ENCODE peak calls at places on chromosomes 6 and 20, in nine cellular contexts. T is gastrocnemius medialis, U is HepG2, H is prostate gland, V is ovary, G is GM12878, O is body of pancreas, C is IMR-90, W is A549. P is an unnamed sample.

GRCh38 chr6:51049983-51050877 is 231.6 kb downstream of the TFAP2B start:
- DNase-seq in G (no peak), H (no peak), C (no peak), O (no peak), W (no peak), T (no peak), U (no peak), V (no peak), P (no peak)

GRCh38 chr20:57389695-57390603 is 1.2 kb upstream of the RBM38 start:
- DNase-seq in U (no peak), W (no peak), H (no peak), O (no peak), C (no peak), T (peak), V (peak), G (no peak), P (peak)

GRCh38 chr20:42110301-42110700 is 492.1 kb upstream of the CHD6 start:
- DNase-seq in T (no peak), G (no peak), W (no peak), U (no peak), V (no peak), O (no peak), C (no peak), H (no peak), P (no peak)

GRCh38 chr6:166544294-166544605 is 42.2 kb downstream of the RAMACL start:
- DNase-seq in U (no peak), O (no peak), C (no peak), G (no peak), V (no peak), T (no peak), H (no peak), W (no peak), P (no peak)

GRCh38 chr20:54649511-54649962 is 174.1 kb downstream of the DOK5 start:
- DNase-seq in U (peak), V (peak), H (peak), G (no peak), T (peak), C (peak), O (peak), W (peak), P (peak)

GRCh38 chr6:44446626-44447297 is 59.3 kb downstream of the CDC5L start:
- DNase-seq in T (no peak), U (peak), V (no peak), O (no peak), G (no peak), H (no peak), W (no peak), C (peak), P (no peak)

GRCh38 chr20:6142348-6142993 is 19.6 kb upstream of the FERMT1 start:
- DNase-seq in C (peak), V (peak), O (peak), H (peak), G (peak), T (no peak), U (peak), W (peak), P (no peak)

GRCh38 chr20:34951652-34952051 is 4.0 kb downstream of the GSS start:
- DNase-seq in U (no peak), W (no peak), T (peak), H (no peak), C (no peak), O (no peak), V (no peak), G (no peak), P (no peak)

GRCh38 chr6:7532232-7532631 is 9.2 kb upstream of the DSP start:
- DNase-seq in O (peak), H (peak), C (no peak), T (no peak), W (no peak), V (no peak), U (no peak), G (no peak), P (no peak)

GRCh38 chr6:156250593-156250992 is 526.6 kb upstream of the ARID1B start:
- DNase-seq in V (no peak), C (peak), U (no peak), O (no peak), W (no peak), H (no peak), T (no peak), G (no peak), P (no peak)

GRCh38 chr6:157258878-157259277 is 64.4 kb downstream of the TMEM242 start:
- DNase-seq in H (no peak), U (no peak), G (no peak), W (no peak), T (no peak), O (no peak), V (no peak), C (no peak), P (no peak)

GRCh38 chr6:153435787-153436186 is 304.7 kb upstream of the RGS17 start:
- DNase-seq in V (no peak), C (no peak), U (no peak), G (no peak), T (no peak), W (no peak), H (no peak), O (no peak), P (no peak)

GRCh38 chr20:38167851-38168760 is 3.0 kb upstream of the TGM2 start:
- DNase-seq in V (peak), W (peak), T (peak), C (peak), G (no peak), U (peak), O (peak), H (no peak), P (peak)

GRCh38 chr20:47765715-47766594 is 19.3 kb downstream of the SULF2 start:
- DNase-seq in T (no peak), G (no peak), V (no peak), O (no peak), U (no peak), W (no peak), C (no peak), H (no peak), P (no peak)

GRCh38 chr20:16518068-16518783 is 55.0 kb downstream of the KIF16B start:
- DNase-seq in V (no peak), C (peak), T (peak), O (peak), H (peak), U (peak), G (no peak), W (peak), P (no peak)

GRCh38 chr6:141195251-141195832 is 937.4 kb upstream of the GJE1 start:
- DNase-seq in G (no peak), W (no peak), T (no peak), U (peak), O (no peak), C (no peak), V (no peak), H (no peak), P (no peak)

GRCh38 chr20:63873477-63873971 is 8.5 kb downstream of the TPD52L2 start:
- DNase-seq in V (no peak), W (no peak), G (no peak), H (no peak), U (no peak), C (peak), O (no peak), T (peak), P (peak)

GRCh38 chr6:71510057-71510713 is 221.6 kb downstream of the OGFRL1 start:
- DNase-seq in O (peak), V (peak), U (peak), G (no peak), C (peak), W (peak), T (peak), H (peak), P (peak)

GRCh38 chr6:35027807-35028206 is 113.3 kb downstream of the TCP11 start:
- DNase-seq in H (peak), C (no peak), O (no peak), W (no peak), V (no peak), G (no peak), U (no peak), T (no peak), P (no peak)

GRCh38 chr6:12749531-12750379 is 33.2 kb downstream of the PHACTR1 start:
- DNase-seq in O (no peak), T (no peak), C (no peak), G (no peak), V (no peak), H (no peak), U (no peak), W (no peak), P (no peak)

GRCh38 chr20:11120451-11120850 is 446.7 kb upstream of the JAG1 start:
- DNase-seq in W (no peak), V (no peak), H (no peak), G (no peak), O (no peak), T (no peak), U (no peak), C (no peak), P (no peak)

GRCh38 chr6:11479296-11479695 is 58.3 kb upstream of the TMEM170B start:
- DNase-seq in C (no peak), V (no peak), H (no peak), T (no peak), W (no peak), G (no peak), O (no peak), U (no peak), P (no peak)

GRCh38 chr20:48841861-48842529 is 14.2 kb upstream of the PREX1 start:
- DNase-seq in T (no peak), V (no peak), G (no peak), U (no peak), W (peak), H (no peak), C (peak), O (no peak), P (no peak)

GRCh38 chr20:44215125-44215524 is 4.6 kb upstream of the OSER1 start:
- DNase-seq in W (peak), H (peak), V (peak), C (peak), T (peak), U (peak), G (no peak), O (peak), P (peak)

DNA sequence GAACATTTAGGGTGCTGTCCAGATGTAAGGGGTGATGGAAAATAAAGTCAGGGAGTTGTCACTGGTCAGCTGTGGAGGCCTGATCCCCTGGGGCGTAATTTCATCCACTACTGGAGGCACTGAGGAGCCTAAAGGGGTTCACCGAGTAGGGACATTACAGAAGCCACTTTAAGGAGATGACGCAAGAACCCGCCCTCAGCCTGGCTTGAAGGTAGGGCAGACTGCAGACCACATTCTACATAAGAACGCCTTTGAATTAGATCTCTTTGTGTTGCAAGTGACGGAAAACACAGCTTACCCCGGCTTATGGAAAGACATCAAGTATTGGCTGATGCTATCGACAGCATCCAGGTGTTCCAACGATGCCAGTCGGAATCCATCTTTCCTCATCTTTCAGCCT is 462.7 kb upstream of the CDH4 start:
- DNase-seq in U (no peak), W (no peak), H (no peak), C (no peak), O (no peak), T (no peak), V (no peak), G (no peak), P (no peak)
- H3K4me3 ChIP-seq in U (no peak), W (no peak), H (no peak), C (no peak), O (no peak), T (no peak), V (no peak), G (no peak), P (no peak)

DNA sequence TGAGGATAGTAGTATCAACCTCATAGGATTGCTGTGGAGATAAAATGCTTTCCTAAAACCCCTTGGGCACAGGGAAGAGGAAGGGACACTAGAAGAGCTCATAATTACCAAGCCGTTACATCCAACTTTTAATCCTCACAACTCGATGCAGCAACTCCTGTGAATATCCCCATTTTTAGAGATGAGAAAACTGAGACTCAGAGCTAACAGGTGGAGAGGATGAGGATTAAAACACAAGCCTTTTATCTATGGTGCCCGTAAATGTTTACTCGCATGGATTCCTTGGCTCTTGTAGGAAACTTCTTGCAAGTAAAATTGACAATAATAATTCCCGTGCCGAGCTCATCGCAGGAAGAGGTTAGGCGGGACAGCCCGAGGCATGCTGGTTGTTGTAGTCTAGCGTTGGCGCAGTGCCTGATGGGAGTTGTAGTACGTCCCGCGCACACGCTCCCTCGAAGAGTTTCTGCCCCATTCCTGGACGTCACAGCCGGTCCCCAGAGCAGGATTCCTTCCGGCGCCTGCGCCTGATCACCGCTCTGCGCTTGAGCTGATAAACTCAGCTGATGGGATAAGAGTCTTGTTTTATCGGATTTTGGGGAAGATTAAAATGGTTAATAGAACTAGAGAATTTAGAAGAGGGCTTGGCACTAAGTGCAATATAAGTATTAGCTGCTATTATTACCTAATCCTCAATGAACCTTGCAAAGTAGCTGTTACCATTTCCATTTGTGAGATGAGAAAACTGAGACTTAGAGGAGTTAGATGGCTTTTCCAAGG is 2.8 kb upstream of the UBE2V1 start:
- DNase-seq in T (peak), G (peak), W (peak), C (peak), U (peak), V (peak), O (peak), H (peak), P (peak)
- TF ChIP-seq POLR2A in T (peak), G (peak), W (peak), C (no peak), U (peak), V (no peak), O (no peak), H (peak), P (no peak)

DNA sequence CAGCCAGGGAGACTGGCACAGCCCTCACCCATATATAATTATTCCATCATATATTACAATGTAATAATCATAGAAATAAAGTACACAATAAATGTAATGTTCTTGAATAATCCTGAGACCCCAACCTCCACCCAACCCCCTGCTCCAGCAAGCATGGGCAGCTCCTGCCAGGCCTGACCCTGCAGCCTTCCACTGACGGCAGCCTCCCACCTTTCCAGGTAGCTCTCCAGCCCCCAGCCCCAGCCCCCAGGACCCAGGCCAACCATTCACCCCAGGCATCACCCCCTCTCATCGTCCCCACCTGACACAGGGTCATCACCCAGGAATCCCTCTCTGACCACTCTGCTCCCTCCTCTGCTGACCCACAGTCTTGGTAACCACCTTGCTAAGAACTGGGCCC is 14.6 kb downstream of the TFEB start:
- DNase-seq in O (no peak), V (no peak), T (no peak), H (no peak), W (no peak), U (no peak), C (no peak), G (no peak), P (no peak)
- H3K4me3 ChIP-seq in O (no peak), V (no peak), T (no peak), H (no peak), W (no peak), U (no peak), C (no peak), G (peak), P (no peak)

GRCh38 chr6:73566954-73567591 is 46.2 kb upstream of the EEF1A1 start:
- DNase-seq in H (no peak), U (peak), C (peak), G (no peak), T (peak), V (peak), O (peak), W (peak), P (peak)
- TF ChIP-seq POLR2A in H (no peak), U (peak), C (no peak), G (no peak), T (no peak), V (no peak), O (no peak), W (no peak), P (no peak)

GRCh38 chr6:111861321-111861938 is 11.8 kb downstream of the FYN start:
- DNase-seq in O (no peak), H (no peak), C (no peak), T (no peak), W (no peak), G (no peak), U (no peak), V (no peak), P (no peak)
- H3K4me3 ChIP-seq in O (no peak), H (no peak), C (no peak), T (no peak), W (no peak), G (no peak), U (no peak), V (no peak), P (no peak)

GRCh38 chr20:31475032-31475431 is at the start of the genes DEFB124 and REM1:
- DNase-seq in V (peak), G (no peak), U (no peak), C (no peak), H (no peak), O (no peak), T (no peak), W (no peak), P (peak)
- TF ChIP-seq POLR2A in V (no peak), G (no peak), U (no peak), C (no peak), H (no peak), O (no peak), T (no peak), W (no peak), P (no peak)

DNA sequence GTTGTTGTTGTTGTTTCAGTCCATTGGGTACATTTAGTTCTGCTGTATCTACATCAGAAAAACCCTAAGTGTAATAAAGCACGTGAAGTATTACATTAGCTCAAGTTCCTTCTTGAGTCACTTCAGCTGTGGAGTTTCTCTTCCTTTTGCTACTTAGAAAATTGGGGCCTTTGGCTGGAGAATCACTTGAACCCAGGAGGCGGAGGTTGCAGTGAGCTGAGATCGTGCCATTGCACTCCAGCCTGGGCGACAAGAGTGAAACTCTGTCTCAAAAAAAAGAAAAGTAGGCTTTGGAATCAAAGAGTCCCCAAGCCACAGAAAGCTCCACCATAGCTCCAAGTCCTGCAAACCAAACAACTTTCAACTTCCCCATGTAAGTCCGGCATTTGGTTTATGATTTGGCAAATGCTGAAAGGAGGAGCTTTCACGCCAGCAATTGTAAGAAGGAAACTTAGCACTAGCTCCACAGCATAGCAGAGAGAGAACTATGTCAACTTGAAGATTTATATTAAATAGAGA is 56.5 kb upstream of the RNF144B start:
- DNase-seq in H (no peak), O (no peak), W (no peak), C (no peak), T (no peak), U (no peak), V (no peak), G (no peak), P (no peak)
- H3K4me3 ChIP-seq in H (no peak), O (no peak), W (no peak), C (no peak), T (no peak), U (no peak), V (no peak), G (no peak), P (no peak)

GRCh38 chr6:163414367-163415175 is at the start of gene QKI:
- DNase-seq in T (peak), H (peak), W (no peak), O (peak), G (no peak), C (peak), U (peak), V (peak), P (peak)
- TF ChIP-seq POLR2A in T (peak), H (peak), W (peak), O (peak), G (peak), C (no peak), U (no peak), V (peak), P (no peak)

GRCh38 chr20:1964659-1965405 is 29.0 kb downstream of the PDYN start:
- DNase-seq in G (no peak), O (no peak), U (no peak), V (no peak), H (no peak), W (no peak), C (no peak), T (no peak), P (peak)
- H3K4me3 ChIP-seq in G (no peak), O (no peak), U (no peak), V (no peak), H (no peak), W (no peak), C (no peak), T (peak), P (no peak)

GRCh38 chr20:25310268-25310920 is 62.5 kb downstream of the PYGB start:
- DNase-seq in H (no peak), O (no peak), G (peak), C (peak), T (peak), V (peak), U (peak), W (peak), P (peak)
- TF ChIP-seq POLR2A in H (no peak), O (no peak), G (peak), C (peak), T (no peak), V (no peak), U (no peak), W (no peak), P (no peak)